ENCODE peak calls at places on chromosomes 1 and 21, in five cellular contexts. One of them, this sample, is unnamed.
A peak's percentile ranks its signal among the peaks of the same experiment; 100 is the strongest.

GRCh38 chr1:65813956-65814355 is 21.3 kb downstream of the PDE4B start:
- DNase-seq in omental fat pad: no peak
- DNase-seq in epithelial cell of proximal tubule: no peak
- DNase-seq in tibial artery: no peak
- DNase-seq in lower lobe of right lung: no peak
- DNase-seq in this sample: peak; percentile 30

GRCh38 chr1:94698759-94699502 is 121.2 kb upstream of the SLC44A3 start:
- DNase-seq in epithelial cell of proximal tubule: no peak
- DNase-seq in omental fat pad: no peak
- DNase-seq in lower lobe of right lung: no peak
- DNase-seq in tibial artery: no peak
- DNase-seq in this sample: peak; percentile 84

GRCh38 chr1:196538473-196538872 is 69.8 kb downstream of the KCNT2 start:
- DNase-seq in lower lobe of right lung: peak; percentile 49
- DNase-seq in omental fat pad: no peak
- DNase-seq in tibial artery: no peak
- DNase-seq in epithelial cell of proximal tubule: no peak
- DNase-seq in this sample: no peak

GRCh38 chr1:55154616-55155015 is 60.5 kb downstream of the USP24 start:
- DNase-seq in epithelial cell of proximal tubule: no peak
- DNase-seq in tibial artery: no peak
- DNase-seq in lower lobe of right lung: no peak
- DNase-seq in omental fat pad: no peak
- DNase-seq in this sample: no peak

GRCh38 chr21:29192999-29193563 is 62.6 kb downstream of the MAP3K7CL start:
- DNase-seq in tibial artery: no peak
- DNase-seq in omental fat pad: no peak
- DNase-seq in lower lobe of right lung: no peak
- DNase-seq in epithelial cell of proximal tubule: no peak
- DNase-seq in this sample: no peak

GRCh38 chr1:41784516-41785279 is 134.0 kb downstream of the HIVEP3 start:
- DNase-seq in tibial artery: no peak
- DNase-seq in lower lobe of right lung: no peak
- DNase-seq in epithelial cell of proximal tubule: no peak
- DNase-seq in omental fat pad: no peak
- DNase-seq in this sample: no peak

GRCh38 chr1:220325306-220325995 is 53.2 kb upstream of the RAB3GAP2 start:
- DNase-seq in omental fat pad: no peak
- DNase-seq in lower lobe of right lung: no peak
- DNase-seq in tibial artery: no peak
- DNase-seq in epithelial cell of proximal tubule: no peak
- DNase-seq in this sample: no peak

GRCh38 chr1:162908780-162909179 is 47.8 kb upstream of the CCDC190 start:
- DNase-seq in lower lobe of right lung: no peak
- DNase-seq in tibial artery: no peak
- DNase-seq in epithelial cell of proximal tubule: peak; percentile 44
- DNase-seq in omental fat pad: no peak
- DNase-seq in this sample: peak; percentile 90

GRCh38 chr1:36083219-36083618 is 675 bp upstream of the TEKT2 start:
- DNase-seq in omental fat pad: no peak
- DNase-seq in lower lobe of right lung: no peak
- DNase-seq in tibial artery: no peak
- DNase-seq in epithelial cell of proximal tubule: no peak
- DNase-seq in this sample: no peak

GRCh38 chr1:82018319-82018718 is 217.6 kb downstream of the ADGRL2 start:
- DNase-seq in omental fat pad: no peak
- DNase-seq in epithelial cell of proximal tubule: no peak
- DNase-seq in lower lobe of right lung: no peak
- DNase-seq in tibial artery: no peak
- DNase-seq in this sample: no peak

GRCh38 chr21:43325036-43325435 is 101.9 kb downstream of the SIK1 start:
- DNase-seq in lower lobe of right lung: no peak
- DNase-seq in epithelial cell of proximal tubule: no peak
- DNase-seq in tibial artery: no peak
- DNase-seq in omental fat pad: no peak
- DNase-seq in this sample: no peak

GRCh38 chr1:50308883-50309282 is 114.4 kb downstream of the DMRTA2 start:
- DNase-seq in lower lobe of right lung: no peak
- DNase-seq in tibial artery: no peak
- DNase-seq in epithelial cell of proximal tubule: no peak
- DNase-seq in omental fat pad: no peak
- DNase-seq in this sample: no peak

GRCh38 chr1:19121192-19121591 is 88.9 kb downstream of the UBR4 start:
- DNase-seq in epithelial cell of proximal tubule: no peak
- DNase-seq in omental fat pad: no peak
- DNase-seq in tibial artery: no peak
- DNase-seq in lower lobe of right lung: no peak
- DNase-seq in this sample: no peak

GRCh38 chr21:37146320-37147225 is 73.5 kb downstream of the TTC3 start:
- DNase-seq in lower lobe of right lung: no peak
- DNase-seq in tibial artery: no peak
- DNase-seq in omental fat pad: no peak
- DNase-seq in epithelial cell of proximal tubule: no peak
- DNase-seq in this sample: no peak

GRCh38 chr1:115274467-115274866 is 63.6 kb downstream of the NGF start:
- DNase-seq in epithelial cell of proximal tubule: no peak
- DNase-seq in tibial artery: no peak
- DNase-seq in omental fat pad: no peak
- DNase-seq in lower lobe of right lung: no peak
- DNase-seq in this sample: no peak

GRCh38 chr1:9848022-9848421 is 24.3 kb upstream of the CLSTN1 start:
- DNase-seq in tibial artery: no peak
- DNase-seq in lower lobe of right lung: no peak
- DNase-seq in omental fat pad: no peak
- DNase-seq in epithelial cell of proximal tubule: no peak
- DNase-seq in this sample: no peak

GRCh38 chr1:215682232-215682631 is 115.1 kb downstream of the KCTD3 start:
- DNase-seq in epithelial cell of proximal tubule: no peak
- DNase-seq in lower lobe of right lung: no peak
- DNase-seq in omental fat pad: no peak
- DNase-seq in tibial artery: no peak
- DNase-seq in this sample: peak; percentile 22

GRCh38 chr1:20271498-20272400 is 18.9 kb upstream of the VWA5B1 start:
- DNase-seq in epithelial cell of proximal tubule: no peak
- DNase-seq in tibial artery: no peak
- DNase-seq in lower lobe of right lung: no peak
- DNase-seq in omental fat pad: no peak
- DNase-seq in this sample: no peak

GRCh38 chr1:183687546-183688279 is 34.6 kb upstream of the APOBEC4 start:
- DNase-seq in omental fat pad: no peak
- DNase-seq in lower lobe of right lung: no peak
- DNase-seq in epithelial cell of proximal tubule: no peak
- DNase-seq in tibial artery: no peak
- DNase-seq in this sample: no peak

GRCh38 chr1:225529726-225530125 is 101.9 kb upstream of the LBR start:
- DNase-seq in epithelial cell of proximal tubule: no peak
- DNase-seq in omental fat pad: no peak
- DNase-seq in tibial artery: no peak
- DNase-seq in lower lobe of right lung: no peak
- DNase-seq in this sample: no peak

GRCh38 chr1:29601021-29601420 is 364.7 kb downstream of the PTPRU start:
- DNase-seq in epithelial cell of proximal tubule: no peak
- DNase-seq in tibial artery: no peak
- DNase-seq in lower lobe of right lung: no peak
- DNase-seq in omental fat pad: no peak
- DNase-seq in this sample: no peak

GRCh38 chr1:236394905-236395779 is 1.1 kb downstream of the EDARADD start:
- DNase-seq in omental fat pad: no peak
- DNase-seq in epithelial cell of proximal tubule: no peak
- DNase-seq in lower lobe of right lung: no peak
- DNase-seq in tibial artery: no peak
- DNase-seq in this sample: no peak

GRCh38 chr1:53348491-53349368 is 20.9 kb upstream of the LRP8 start:
- DNase-seq in tibial artery: peak; percentile 46
- DNase-seq in epithelial cell of proximal tubule: no peak
- DNase-seq in omental fat pad: no peak
- DNase-seq in lower lobe of right lung: no peak
- DNase-seq in this sample: no peak

GRCh38 chr1:208910161-208910560 is 666.0 kb upstream of the PLXNA2 start:
- DNase-seq in tibial artery: no peak
- DNase-seq in epithelial cell of proximal tubule: no peak
- DNase-seq in omental fat pad: no peak
- DNase-seq in lower lobe of right lung: no peak
- DNase-seq in this sample: no peak

GRCh38 chr1:208909011-208909410 is 664.8 kb upstream of the PLXNA2 start:
- DNase-seq in lower lobe of right lung: no peak
- DNase-seq in tibial artery: no peak
- DNase-seq in epithelial cell of proximal tubule: no peak
- DNase-seq in omental fat pad: no peak
- DNase-seq in this sample: no peak

GRCh38 chr1:208907785-208908184 is 663.6 kb upstream of the PLXNA2 start:
- DNase-seq in lower lobe of right lung: no peak
- DNase-seq in omental fat pad: no peak
- DNase-seq in epithelial cell of proximal tubule: no peak
- DNase-seq in tibial artery: no peak
- DNase-seq in this sample: no peak
- TF ChIP-seq CTCF in lower lobe of right lung: no peak
- TF ChIP-seq CTCF in omental fat pad: no peak
- TF ChIP-seq CTCF in epithelial cell of proximal tubule: no peak
- TF ChIP-seq CTCF in tibial artery: no peak
- TF ChIP-seq CTCF in this sample: no peak

GRCh38 chr1:155976913-155977606 is 1.3 kb downstream of the ARHGEF2 start:
- DNase-seq in epithelial cell of proximal tubule: no peak
- DNase-seq in lower lobe of right lung: no peak
- DNase-seq in omental fat pad: no peak
- DNase-seq in tibial artery: no peak
- DNase-seq in this sample: no peak

GRCh38 chr1:155977607-155978324 is 581 bp downstream of the ARHGEF2 start:
- DNase-seq in lower lobe of right lung: no peak
- DNase-seq in tibial artery: peak; percentile 77
- DNase-seq in omental fat pad: no peak
- DNase-seq in epithelial cell of proximal tubule: no peak
- DNase-seq in this sample: no peak

GRCh38 chr1:155979525-155980343 is 1.4 kb upstream of the ARHGEF2 start:
- DNase-seq in epithelial cell of proximal tubule: no peak
- DNase-seq in tibial artery: peak; percentile 90
- DNase-seq in lower lobe of right lung: no peak
- DNase-seq in omental fat pad: no peak
- DNase-seq in this sample: no peak

GRCh38 chr1:155978973-155979429 is 654 bp upstream of the ARHGEF2 start:
- DNase-seq in lower lobe of right lung: no peak
- DNase-seq in tibial artery: no peak
- DNase-seq in epithelial cell of proximal tubule: no peak
- DNase-seq in omental fat pad: no peak
- DNase-seq in this sample: no peak

GRCh38 chr1:155978325-155978972 is at the start of gene ARHGEF2:
- DNase-seq in omental fat pad: peak; percentile 57
- DNase-seq in lower lobe of right lung: peak; percentile 91
- DNase-seq in tibial artery: peak; percentile 93
- DNase-seq in epithelial cell of proximal tubule: no peak
- DNase-seq in this sample: no peak
- TF ChIP-seq CTCF in omental fat pad: no peak
- TF ChIP-seq CTCF in lower lobe of right lung: peak; percentile 19
- TF ChIP-seq CTCF in tibial artery: no peak
- TF ChIP-seq CTCF in epithelial cell of proximal tubule: peak; percentile 38
- TF ChIP-seq CTCF in this sample: peak; percentile 51

GRCh38 chr1:201125805-201126204 is 1.2 kb downstream of the ASCL5 start:
- DNase-seq in lower lobe of right lung: no peak
- DNase-seq in epithelial cell of proximal tubule: no peak
- DNase-seq in omental fat pad: no peak
- DNase-seq in tibial artery: no peak
- DNase-seq in this sample: no peak

GRCh38 chr1:201126463-201126831 is 537 bp downstream of the ASCL5 start:
- DNase-seq in tibial artery: no peak
- DNase-seq in epithelial cell of proximal tubule: no peak
- DNase-seq in lower lobe of right lung: no peak
- DNase-seq in omental fat pad: no peak
- DNase-seq in this sample: no peak

GRCh38 chr1:201127755-201128455 is 921 bp upstream of the ASCL5 start:
- DNase-seq in tibial artery: no peak
- DNase-seq in lower lobe of right lung: peak; percentile 15
- DNase-seq in epithelial cell of proximal tubule: no peak
- DNase-seq in omental fat pad: no peak
- DNase-seq in this sample: peak; percentile 36

GRCh38 chr1:201128476-201128875 is 1.5 kb upstream of the ASCL5 start:
- DNase-seq in omental fat pad: no peak
- DNase-seq in epithelial cell of proximal tubule: no peak
- DNase-seq in tibial artery: no peak
- DNase-seq in lower lobe of right lung: peak; percentile 9
- DNase-seq in this sample: no peak

DNA sequence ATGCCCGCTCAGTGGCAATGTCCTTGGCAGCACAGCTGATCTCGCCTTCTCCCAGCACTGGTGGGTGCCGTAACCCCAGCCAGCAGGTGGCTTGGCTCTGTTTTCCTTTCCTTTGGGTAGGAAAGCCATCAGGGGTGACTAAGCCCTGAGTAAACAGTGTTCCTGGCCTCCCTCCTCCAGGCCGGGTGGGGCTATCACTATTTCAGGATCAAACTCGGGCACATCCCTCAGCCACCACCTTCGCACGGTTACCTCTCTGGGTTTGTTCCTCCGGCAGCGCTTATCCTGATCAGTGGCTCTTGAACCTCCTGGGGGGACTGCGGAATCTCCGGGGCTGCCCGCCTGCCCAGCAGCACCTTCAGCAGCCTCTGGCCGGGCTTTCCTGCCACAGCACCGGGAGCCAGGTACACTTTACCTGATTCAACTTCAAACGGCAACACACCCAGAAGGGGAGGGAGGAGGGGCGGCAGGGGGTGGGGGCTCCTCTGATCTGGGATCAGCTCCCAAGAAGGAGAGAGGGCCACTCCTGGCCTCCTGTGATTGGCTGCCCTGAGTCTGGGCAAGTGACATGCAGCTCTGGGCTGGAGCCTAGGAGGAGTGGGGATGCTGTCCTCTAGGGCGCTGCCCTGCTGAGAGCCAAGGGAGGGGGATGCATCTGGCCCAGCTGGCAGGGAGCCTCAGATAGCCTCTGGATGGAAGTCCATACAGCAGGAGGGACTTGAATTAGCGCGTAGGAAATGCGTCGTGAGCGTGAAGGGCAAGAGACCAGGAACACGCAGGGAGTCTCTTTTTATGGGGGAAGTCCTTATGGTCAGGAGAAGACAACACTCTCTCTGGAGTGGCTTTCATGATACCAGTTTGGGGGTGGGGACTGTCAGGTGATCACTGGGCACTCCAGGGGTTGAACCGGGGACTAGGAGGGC is at the start of gene ASCL5:
- DNase-seq in epithelial cell of proximal tubule: no peak
- DNase-seq in omental fat pad: no peak
- DNase-seq in lower lobe of right lung: no peak
- DNase-seq in tibial artery: no peak
- DNase-seq in this sample: no peak
- TF ChIP-seq CTCF in epithelial cell of proximal tubule: peak; percentile 56
- TF ChIP-seq CTCF in omental fat pad: no peak
- TF ChIP-seq CTCF in lower lobe of right lung: no peak
- TF ChIP-seq CTCF in tibial artery: no peak
- TF ChIP-seq CTCF in this sample: peak; percentile 21

DNA sequence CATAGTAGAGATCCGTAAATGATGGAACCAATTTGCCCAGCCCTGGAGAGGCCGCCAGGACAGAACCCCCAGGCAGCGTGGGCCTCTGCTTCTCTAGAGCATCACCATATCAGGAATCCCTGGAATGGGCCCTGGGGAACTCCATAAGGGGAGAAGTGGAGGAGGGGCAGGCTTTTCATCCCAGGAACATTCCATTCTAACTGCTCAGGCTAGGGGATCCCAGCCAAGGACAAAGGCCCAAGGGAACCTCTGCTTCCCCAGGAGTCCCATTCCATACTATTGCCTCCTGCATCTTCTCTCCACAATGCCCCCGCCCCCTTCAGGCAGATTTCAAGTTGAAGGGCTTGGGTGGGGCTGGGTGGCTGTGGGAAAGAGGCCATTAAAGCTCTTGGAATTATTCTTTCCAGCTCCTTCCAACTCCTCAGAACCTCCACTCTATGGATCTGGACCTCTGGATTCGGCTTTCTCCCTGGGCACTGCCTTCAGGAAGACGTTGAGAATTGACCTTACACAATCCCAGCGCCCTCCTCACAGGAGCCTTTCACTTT is 6.0 kb downstream of the TRNP1 start:
- DNase-seq in lower lobe of right lung: peak; percentile 70
- DNase-seq in omental fat pad: no peak
- DNase-seq in tibial artery: peak; percentile 96
- DNase-seq in epithelial cell of proximal tubule: peak; percentile 89
- DNase-seq in this sample: peak; percentile 98
- TF ChIP-seq CTCF in lower lobe of right lung: no peak
- TF ChIP-seq CTCF in omental fat pad: no peak
- TF ChIP-seq CTCF in tibial artery: no peak
- TF ChIP-seq CTCF in epithelial cell of proximal tubule: no peak
- TF ChIP-seq CTCF in this sample: peak; percentile 59